ENCODE peak calls at places on chromosomes 2 and 18, in five cellular contexts. W is germinal center, A is NCI-H1105, G is T-cell, Q is pancreas. P is an unnamed sample.

GRCh38 chr18:51383711-51384110 is 186.2 kb upstream of the MEX3C start:
- DNase-seq in W (no peak), A (no peak), G (no peak), Q (no peak), P (no peak)

GRCh38 chr2:111952871-111953497 is 54.6 kb downstream of the MERTK start:
- DNase-seq in W (no peak), A (no peak), G (no peak), Q (no peak), P (no peak)

GRCh38 chr2:229419158-229419557 is 148.1 kb upstream of the PID1 start:
- DNase-seq in W (no peak), A (no peak), G (no peak), Q (no peak), P (no peak)

GRCh38 chr2:241035818-241036396 is 37.5 kb downstream of the SNED1 start:
- DNase-seq in W (peak; percentile 71), A (peak; percentile 30), G (peak; percentile 51), Q (no peak), P (no peak)

GRCh38 chr2:3107567-3107966 is 270.1 kb downstream of the EIPR1 start:
- DNase-seq in W (no peak), A (no peak), G (no peak), Q (no peak), P (no peak)

GRCh38 chr2:38748857-38749804 is 2.0 kb downstream of the SRSF7 start:
- DNase-seq in W (no peak), A (no peak), G (no peak), Q (no peak), P (no peak)

GRCh38 chr2:67342394-67342793 is 54.7 kb upstream of the ETAA1 start:
- DNase-seq in W (no peak), A (no peak), G (no peak), Q (no peak), P (no peak)

GRCh38 chr2:193502363-193503035 is 1307.8 kb upstream of the TMEFF2 start:
- DNase-seq in W (no peak), A (peak; percentile 79), G (no peak), Q (no peak), P (no peak)